ENCODE peak calls at places on chromosomes 5 and 9, in six cellular contexts. G is left ventricle myocardium inferior, L is neural progenitor cell, W is H1, S is MCF 10A, T is WTC11. Y is an unnamed sample.

GRCh38 chr9:2299156-2299842 is 284.2 kb downstream of the SMARCA2 start:
- DNase-seq in G (no peak), L (no peak), W (peak), S (no peak), T (no peak), Y (no peak)

GRCh38 chr9:19720374-19720773 is 68.5 kb downstream of the SLC24A2 start:
- DNase-seq in G (no peak), L (peak), W (no peak), S (peak), T (no peak), Y (peak)

GRCh38 chr9:630817-631216 is 210.7 kb upstream of the DMRT1 start:
- DNase-seq in G (no peak), L (no peak), W (no peak), S (no peak), T (no peak), Y (no peak)

GRCh38 chr9:31135567-31135966 is 1248.9 kb upstream of the ACO1 start:
- DNase-seq in G (no peak), L (no peak), W (no peak), S (no peak), T (no peak), Y (no peak)

GRCh38 chr5:164303646-164304225 is 798.3 kb downstream of the MAT2B start:
- DNase-seq in G (no peak), L (no peak), W (no peak), S (peak), T (no peak), Y (no peak)

GRCh38 chr5:104556957-104557356 is 994.4 kb upstream of the NUDT12 start:
- DNase-seq in G (no peak), L (no peak), W (no peak), S (no peak), T (no peak), Y (no peak)

GRCh38 chr5:52692618-52693017 is 95.1 kb upstream of the ITGA1 start:
- DNase-seq in G (no peak), L (no peak), W (no peak), S (no peak), T (no peak), Y (no peak)

GRCh38 chr9:126165755-126166154 is 160.9 kb upstream of the MVB12B start:
- DNase-seq in G (no peak), L (no peak), W (peak), S (no peak), T (no peak), Y (no peak)

GRCh38 chr5:142433526-142434321 is 108.9 kb upstream of the SPRY4 start:
- DNase-seq in G (no peak), L (no peak), W (no peak), S (no peak), T (no peak), Y (peak)

GRCh38 chr5:40716590-40716989 is 36.9 kb downstream of the PTGER4 start:
- DNase-seq in G (no peak), L (no peak), W (no peak), S (no peak), T (no peak), Y (no peak)

GRCh38 chr5:40717281-40717680 is 37.6 kb downstream of the PTGER4 start:
- DNase-seq in G (no peak), L (no peak), W (no peak), S (no peak), T (no peak), Y (no peak)

GRCh38 chr5:40720071-40720470 is 35.7 kb downstream of the TTC33 start:
- DNase-seq in G (no peak), L (no peak), W (no peak), S (no peak), T (no peak), Y (no peak)

DNA sequence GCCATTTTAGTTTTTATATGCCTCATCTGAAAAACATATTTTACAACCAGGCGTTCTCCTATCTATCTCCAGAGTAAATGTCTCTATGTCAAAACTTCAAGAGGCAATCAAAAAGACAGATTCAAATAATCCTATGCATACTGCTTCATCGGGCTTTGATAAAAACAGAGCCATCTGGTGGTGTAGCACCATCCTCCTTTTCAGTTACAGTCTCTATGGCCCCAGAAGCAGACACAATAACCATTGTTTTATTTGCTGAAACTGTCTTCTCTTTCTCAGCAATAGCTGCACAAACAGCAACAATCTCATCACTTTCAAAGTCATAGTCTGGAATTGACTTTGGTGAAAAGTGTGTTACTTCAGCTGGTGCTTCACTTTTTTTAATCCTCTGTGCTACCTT is 36.3 kb downstream of the PTGER4 start:
- DNase-seq in G (no peak), L (no peak), W (no peak), S (peak), T (no peak), Y (peak)
- TF ChIP-seq CTCF in G (no peak), L (peak), W (no peak), S (no peak), T (no peak), Y (peak)

DNA sequence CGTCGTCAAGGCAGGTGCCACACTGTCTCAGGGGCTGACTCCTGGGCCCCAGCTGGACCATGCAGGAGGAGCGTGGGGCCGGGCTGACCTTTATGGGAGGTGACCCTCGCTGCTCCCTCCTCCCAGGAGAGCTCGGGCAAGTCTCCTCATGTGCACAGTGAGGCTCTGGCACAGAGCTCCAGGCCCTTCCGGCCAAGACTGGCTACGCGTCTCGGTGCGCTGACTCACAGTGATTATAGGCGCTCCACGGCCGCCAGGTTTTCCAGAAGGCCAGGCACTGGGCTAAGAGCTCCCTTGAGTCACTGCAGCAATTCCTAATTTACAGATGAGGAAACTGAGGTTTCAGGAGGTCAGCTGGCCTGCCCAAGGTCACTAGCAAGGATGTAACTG is 47.4 kb downstream of the VAV2 start:
- DNase-seq in G (peak), L (no peak), W (no peak), S (peak), T (no peak), Y (no peak)
- TF ChIP-seq CTCF in G (no peak), L (no peak), W (no peak), S (no peak), T (no peak), Y (no peak)

GRCh38 chr9:74696520-74696919 is 191.2 kb downstream of the TRPM6 start:
- DNase-seq in G (no peak), L (no peak), W (no peak), S (no peak), T (peak), Y (no peak)
- TF ChIP-seq CTCF in G (no peak), L (peak), W (peak), S (no peak), T (no peak), Y (no peak)

DNA sequence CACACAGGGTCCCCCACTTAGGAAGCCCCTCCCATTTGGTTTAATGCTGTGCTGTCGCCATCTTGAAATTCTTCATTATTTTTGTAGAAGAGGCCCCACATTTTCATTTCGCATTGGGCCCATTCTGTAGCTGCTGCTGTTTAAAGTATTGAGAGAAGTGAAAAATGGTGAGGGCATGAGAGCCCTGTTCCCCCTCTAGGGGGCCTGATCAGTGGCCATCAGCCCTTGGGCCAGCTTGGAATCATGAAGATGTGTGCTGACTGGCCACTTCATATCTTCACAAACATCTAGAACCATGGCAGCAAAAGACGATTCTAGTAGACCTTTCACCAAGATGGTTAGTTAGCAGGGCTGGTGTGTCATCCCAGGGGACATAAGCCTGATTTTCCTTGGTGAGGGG is 3.3 kb downstream of the TMEM268 start:
- DNase-seq in G (no peak), L (no peak), W (no peak), S (no peak), T (no peak), Y (no peak)
- TF ChIP-seq CTCF in G (no peak), L (peak), W (peak), S (no peak), T (no peak), Y (peak)

GRCh38 chr5:173397531-173397930 is 69.3 kb upstream of the STC2 start:
- DNase-seq in G (no peak), L (no peak), W (no peak), S (no peak), T (no peak), Y (no peak)

GRCh38 chr5:173394701-173395100 is 66.5 kb upstream of the STC2 start:
- DNase-seq in G (no peak), L (no peak), W (no peak), S (no peak), T (no peak), Y (no peak)

GRCh38 chr5:173395257-173395932 is 67.2 kb upstream of the STC2 start:
- DNase-seq in G (no peak), L (no peak), W (no peak), S (peak), T (peak), Y (peak)

GRCh38 chr5:173395933-173396308 is 67.7 kb upstream of the STC2 start:
- DNase-seq in G (no peak), L (no peak), W (no peak), S (no peak), T (no peak), Y (no peak)

GRCh38 chr5:173396311-173396993 is 68.2 kb upstream of the STC2 start:
- DNase-seq in G (no peak), L (peak), W (peak), S (peak), T (peak), Y (peak)
- TF ChIP-seq CTCF in G (no peak), L (peak), W (peak), S (peak), T (no peak), Y (no peak)

DNA sequence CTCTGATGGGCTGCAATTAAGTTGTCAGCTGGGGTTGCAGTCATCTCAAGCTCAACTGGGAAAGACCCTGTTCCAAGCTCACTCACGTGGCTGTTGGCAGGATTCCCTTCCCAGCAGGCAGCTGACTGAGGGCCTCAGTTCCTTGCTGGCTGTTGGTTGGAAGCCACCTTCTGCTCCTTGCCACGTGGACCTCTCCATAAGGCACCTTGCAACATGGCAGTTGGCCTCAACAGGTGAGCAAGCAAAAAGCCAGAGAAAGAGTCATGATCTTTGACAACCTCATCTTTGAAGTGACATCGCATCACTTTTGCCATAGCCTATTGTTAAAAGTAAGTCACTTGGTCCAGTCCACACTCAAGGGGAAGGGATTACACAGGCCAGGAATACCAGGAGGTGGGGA is 17.8 kb upstream of the PRELID2 start:
- DNase-seq in G (no peak), L (no peak), W (no peak), S (no peak), T (no peak), Y (no peak)
- TF ChIP-seq CTCF in G (no peak), L (no peak), W (no peak), S (no peak), T (no peak), Y (no peak)

GRCh38 chr9:106816524-106816923 is 46.4 kb upstream of the ZNF462 start:
- DNase-seq in G (no peak), L (no peak), W (no peak), S (no peak), T (no peak), Y (no peak)
- TF ChIP-seq CTCF in G (no peak), L (no peak), W (no peak), S (no peak), T (no peak), Y (no peak)